ENCODE peak calls at places on chromosomes 12 and 14, in ten cellular contexts. O is psoas muscle; Q is transverse colon; Y is activated naive CD8-positive, alpha-beta T cell treated with anti-CD3 and anti-CD28 coated beads, Interleukin-2, amount 50 U/mL, for 16 hours; D is DMS153; G is GM06990; N is foreskin fibroblast; V is CD8-positive, alpha-beta memory T cell; J is cardiac muscle cell; Z is CD4-positive, alpha-beta T cell. T is an unnamed sample.

GRCh38 chr14:65850429-65851145 is 438.1 kb downstream of the FUT8 start:
- DNase-seq in D (no peak), G (no peak), V (peak; percentile 53), N (no peak), O (no peak), J (no peak), Z (peak; percentile 48), Q (peak; percentile 14), Y (peak; percentile 23), T (no peak)

GRCh38 chr12:108777156-108777555 is 45.8 kb upstream of the CORO1C start:
- DNase-seq in Z (no peak), Q (no peak), V (no peak), Y (no peak), J (no peak), D (no peak), N (no peak), O (no peak), G (no peak), T (no peak)

GRCh38 chr14:68506645-68507405 is 286.0 kb downstream of the ZFP36L1 start:
- DNase-seq in Y (no peak), O (no peak), Z (peak; percentile 14), J (no peak), V (peak; percentile 62), G (peak; percentile 60), D (peak; percentile 34), Q (no peak), N (no peak), T (no peak)

GRCh38 chr14:40413146-40413545 is 980.9 kb upstream of the FBXO33 start:
- DNase-seq in N (no peak), Z (no peak), Q (no peak), D (no peak), O (no peak), J (no peak), V (no peak), G (no peak), Y (no peak), T (no peak)

GRCh38 chr12:54404061-54405004 is 14.7 kb downstream of the ITGA5 start:
- DNase-seq in Z (peak; percentile 55), G (no peak), J (peak; percentile 82), D (no peak), V (peak; percentile 55), N (peak; percentile 76), Q (peak; percentile 65), O (peak; percentile 62), Y (no peak), T (peak; percentile 70)

GRCh38 chr14:77681196-77682157 is 26.3 kb downstream of the ALKBH1 start:
- DNase-seq in V (no peak), Z (no peak), D (peak; percentile 31), J (no peak), O (no peak), N (peak; percentile 64), Y (no peak), Q (peak; percentile 43), G (no peak), T (peak; percentile 34)

GRCh38 chr12:58915634-58916033 is 4.7 kb downstream of the LRIG3 start:
- DNase-seq in V (no peak), N (peak; percentile 86), Y (no peak), D (peak; percentile 27), J (peak; percentile 63), O (no peak), G (no peak), Z (no peak), Q (peak; percentile 66), T (peak; percentile 89)

GRCh38 chr12:81930037-81930436 is 170.9 kb upstream of the PPFIA2 start:
- DNase-seq in N (no peak), D (no peak), J (no peak), G (no peak), O (no peak), Y (no peak), Z (no peak), Q (no peak), V (no peak), T (no peak)

GRCh38 chr14:34539407-34540180 is at the start of gene EAPP:
- DNase-seq in O (peak; percentile 99), Z (peak; percentile 95), Y (peak; percentile 89), D (no peak), Q (peak; percentile 99), V (peak; percentile 93), J (peak; percentile 98), N (peak; percentile 99), G (peak; percentile 95), T (peak; percentile 98)

GRCh38 chr14:56666716-56667115 is 87.1 kb downstream of the TMEM260 start:
- DNase-seq in Y (no peak), D (no peak), O (no peak), V (no peak), J (no peak), N (peak; percentile 59), Z (no peak), G (no peak), Q (no peak), T (no peak)

GRCh38 chr14:103214461-103214958 is 91.2 kb downstream of the TNFAIP2 start:
- DNase-seq in D (no peak), J (no peak), O (no peak), G (no peak), N (no peak), V (no peak), Q (no peak), Y (no peak), Z (no peak), T (no peak)

GRCh38 chr14:100524233-100524932 is 62.8 kb downstream of the BEGAIN start:
- DNase-seq in O (no peak), D (no peak), Y (no peak), V (no peak), Q (no peak), J (no peak), G (no peak), Z (no peak), N (no peak), T (no peak)

GRCh38 chr14:25381498-25381897 is 331.6 kb upstream of the STXBP6 start:
- DNase-seq in D (no peak), N (no peak), Z (no peak), G (no peak), J (no peak), Y (no peak), V (no peak), O (no peak), Q (no peak), T (no peak)

GRCh38 chr12:100234591-100235304 is 32.1 kb downstream of the DEPDC4 start:
- DNase-seq in Q (no peak), N (peak; percentile 64), Z (no peak), J (peak; percentile 46), V (no peak), O (no peak), Y (no peak), D (peak; percentile 11), G (peak; percentile 6), T (peak; percentile 66)

GRCh38 chr14:32560213-32560857 is 231.2 kb downstream of the AKAP6 start:
- DNase-seq in Q (peak; percentile 57), V (no peak), O (no peak), G (no peak), D (peak; percentile 70), J (peak; percentile 80), Z (no peak), Y (no peak), N (peak; percentile 87), T (peak; percentile 84)

GRCh38 chr12:26428420-26428819 is 233.0 kb downstream of the SSPN start:
- DNase-seq in O (no peak), D (no peak), Z (no peak), G (no peak), V (no peak), Q (no peak), J (no peak), Y (no peak), N (no peak), T (no peak)

GRCh38 chr14:40336846-40337245 is 904.6 kb upstream of the FBXO33 start:
- DNase-seq in Y (no peak), N (no peak), J (no peak), V (no peak), G (no peak), Q (no peak), O (no peak), Z (no peak), D (no peak), T (no peak)

GRCh38 chr12:52146822-52147366 is 44.9 kb downstream of the KRT80 start:
- DNase-seq in O (no peak), G (no peak), V (no peak), N (no peak), Z (no peak), Q (no peak), Y (no peak), J (no peak), D (no peak), T (no peak)

GRCh38 chr12:48159976-48160525 is 2.7 kb upstream of the ASB8 start:
- DNase-seq in N (peak; percentile 15), O (no peak), D (no peak), Z (no peak), Q (no peak), J (no peak), G (no peak), Y (no peak), V (no peak), T (no peak)

GRCh38 chr12:6335451-6336078 is 6.3 kb downstream of the TNFRSF1A start:
- DNase-seq in N (peak; percentile 95), V (peak; percentile 86), Y (peak; percentile 74), Z (peak; percentile 75), J (peak; percentile 53), G (peak; percentile 73), D (peak; percentile 55), O (peak; percentile 86), Q (peak; percentile 84), T (peak; percentile 86)

T was measured in fibroblast of villous mesenchyme.